ENCODE peak calls at places on chromosomes 6 and 20, in seven cellular contexts. D is cardiac fibroblast, C is tibial artery, Y is Calu3, J is RWPE1, V is endothelial cell, P is HFFc6. L is an unnamed sample.
A peak's percentile ranks its signal among the peaks of the same experiment; 100 is the strongest.

GRCh38 chr6:142950291-142950690 is 5.3 kb upstream of the HIVEP2 start:
- DNase-seq in D (no peak), P (no peak), J (no peak), C (no peak), Y (no peak), V (no peak), L (no peak)

GRCh38 chr20:48047453-48047852 is 262.2 kb upstream of the SULF2 start:
- DNase-seq in C (no peak), V (no peak), J (no peak), P (no peak), Y (no peak), D (no peak), L (no peak)

GRCh38 chr6:125714431-125715090 is 34.9 kb upstream of the HEY2 start:
- DNase-seq in V (no peak), C (no peak), J (no peak), D (no peak), Y (no peak), P (no peak), L (no peak)

GRCh38 chr6:155228549-155229166 is 35.2 kb upstream of the CLDN20 start:
- DNase-seq in C (no peak), Y (no peak), V (no peak), D (peak; percentile 20), P (peak; percentile 26), J (no peak), L (no peak)

GRCh38 chr6:150336299-150336698 is 32.5 kb upstream of the IYD start:
- DNase-seq in J (peak; percentile 80), P (peak; percentile 4), D (peak; percentile 2), C (no peak), V (no peak), Y (peak; percentile 14), L (peak; percentile 23)

GRCh38 chr20:49501917-49502316 is 19.4 kb upstream of the KCNB1 start:
- DNase-seq in V (no peak), C (no peak), D (peak; percentile 50), Y (no peak), J (peak; percentile 64), P (no peak), L (peak; percentile 85)

GRCh38 chr20:8678098-8678776 is 390.6 kb upstream of the PLCB4 start:
- DNase-seq in V (no peak), Y (no peak), P (peak; percentile 26), C (no peak), D (peak; percentile 13), J (no peak), L (no peak)

GRCh38 chr20:41697861-41698559 is 79.8 kb upstream of the CHD6 start:
- DNase-seq in C (no peak), D (peak; percentile 53), Y (peak; percentile 51), P (peak; percentile 36), V (peak; percentile 13), J (peak; percentile 51), L (no peak)

GRCh38 chr6:106924699-106925523 is 49.6 kb downstream of the CD24 start:
- DNase-seq in C (no peak), D (no peak), V (no peak), P (no peak), Y (peak; percentile 84), J (no peak), L (no peak)

GRCh38 chr20:35311409-35311808 is 19.2 kb upstream of the FAM83C start:
- DNase-seq in J (no peak), C (no peak), V (no peak), P (peak; percentile 15), D (peak; percentile 73), Y (peak; percentile 81), L (peak; percentile 81)

GRCh38 chr6:20400476-20401402 is 940 bp upstream of the E2F3 start:
- DNase-seq in V (peak; percentile 21), P (peak; percentile 4), C (no peak), J (peak; percentile 73), D (peak; percentile 37), Y (peak; percentile 47), L (peak; percentile 84)

GRCh38 chr6:85436408-85436807 is 13.5 kb upstream of the NT5E start:
- DNase-seq in Y (no peak), J (no peak), V (no peak), P (no peak), D (no peak), C (no peak), L (no peak)

GRCh38 chr20:43658068-43658722 is 8.7 kb upstream of the MYBL2 start:
- DNase-seq in C (peak; percentile 35), Y (peak; percentile 46), D (peak; percentile 6), V (no peak), J (peak; percentile 49), P (peak; percentile 77), L (no peak)

GRCh38 chr6:55825402-55826051 is 49.9 kb downstream of the BMP5 start:
- DNase-seq in J (peak; percentile 44), P (peak; percentile 28), C (no peak), Y (peak; percentile 23), V (no peak), D (peak; percentile 83), L (no peak)

GRCh38 chr20:34562643-34563042 is 4.1 kb downstream of the MAP1LC3A start:
- DNase-seq in V (peak; percentile 71), D (peak; percentile 34), P (no peak), C (no peak), J (no peak), Y (peak; percentile 41), L (no peak)

GRCh38 chr20:7516631-7517051 is 423.6 kb downstream of the HAO1 start:
- DNase-seq in D (no peak), C (no peak), V (no peak), Y (no peak), J (no peak), P (no peak), L (no peak)

GRCh38 chr6:706819-707381 is 14.0 kb upstream of the EXOC2 start:
- DNase-seq in Y (no peak), C (no peak), V (no peak), D (no peak), J (no peak), P (no peak), L (no peak)

DNA sequence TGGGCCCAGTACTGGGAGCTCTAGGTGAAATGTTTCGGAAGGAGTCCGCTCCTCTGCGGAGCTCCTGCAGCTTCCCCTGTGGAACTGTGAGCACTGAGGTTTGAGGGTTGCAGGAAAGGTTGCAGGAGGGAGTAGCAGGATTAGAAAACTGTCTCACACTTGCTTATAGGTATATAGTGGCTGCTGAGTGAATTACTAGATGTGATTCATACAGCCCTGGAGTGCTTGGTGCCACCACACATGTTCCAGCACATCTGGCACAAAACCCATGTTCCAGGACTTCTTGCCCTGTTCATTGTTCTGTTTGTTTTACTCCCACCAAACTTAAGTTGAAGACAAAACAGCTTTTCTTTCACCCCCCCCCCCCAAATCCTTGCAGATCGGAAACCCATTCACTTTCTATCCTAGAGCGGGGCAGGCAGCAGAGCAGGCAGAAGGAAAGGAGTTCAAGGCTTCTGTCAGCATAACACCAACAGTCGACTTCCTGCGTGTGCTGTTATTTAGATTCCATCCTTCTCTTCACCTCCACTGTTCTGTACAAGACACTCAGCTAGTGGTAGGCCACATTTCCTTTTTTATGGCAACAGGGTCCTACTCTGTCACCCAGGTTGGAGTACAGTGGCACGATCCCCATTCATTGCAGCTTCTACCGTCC is 669 bp upstream of the PEX6 start:
- DNase-seq in V (no peak), J (peak; percentile 74), D (peak; percentile 56), Y (no peak), P (peak; percentile 48), C (no peak), L (no peak)
- TF ChIP-seq CTCF in V (no peak), J (no peak), D (no peak), Y (no peak), P (no peak), C (no peak), L (no peak)

GRCh38 chr6:127641905-127642304 is 64.9 kb downstream of the C6orf58 start:
- DNase-seq in J (peak; percentile 45), C (no peak), D (peak; percentile 62), Y (peak; percentile 34), P (peak; percentile 8), V (peak; percentile 38), L (peak; percentile 24)
- TF ChIP-seq CTCF in J (peak; percentile 72), C (peak; percentile 32), D (peak; percentile 83), Y (peak; percentile 78), P (peak; percentile 78), V (peak; percentile 61), L (peak; percentile 76)

GRCh38 chr6:122775975-122776374 is 3.5 kb upstream of the FABP7 start:
- DNase-seq in C (no peak), P (no peak), J (no peak), Y (no peak), V (no peak), D (no peak), L (no peak)

GRCh38 chr6:122766256-122766655 is 13.3 kb upstream of the FABP7 start:
- DNase-seq in J (no peak), V (no peak), P (no peak), Y (no peak), C (no peak), D (no peak), L (no peak)

GRCh38 chr6:122772724-122773123 is 6.8 kb upstream of the FABP7 start:
- DNase-seq in P (no peak), C (no peak), Y (no peak), V (no peak), D (no peak), J (peak; percentile 5), L (no peak)

DNA sequence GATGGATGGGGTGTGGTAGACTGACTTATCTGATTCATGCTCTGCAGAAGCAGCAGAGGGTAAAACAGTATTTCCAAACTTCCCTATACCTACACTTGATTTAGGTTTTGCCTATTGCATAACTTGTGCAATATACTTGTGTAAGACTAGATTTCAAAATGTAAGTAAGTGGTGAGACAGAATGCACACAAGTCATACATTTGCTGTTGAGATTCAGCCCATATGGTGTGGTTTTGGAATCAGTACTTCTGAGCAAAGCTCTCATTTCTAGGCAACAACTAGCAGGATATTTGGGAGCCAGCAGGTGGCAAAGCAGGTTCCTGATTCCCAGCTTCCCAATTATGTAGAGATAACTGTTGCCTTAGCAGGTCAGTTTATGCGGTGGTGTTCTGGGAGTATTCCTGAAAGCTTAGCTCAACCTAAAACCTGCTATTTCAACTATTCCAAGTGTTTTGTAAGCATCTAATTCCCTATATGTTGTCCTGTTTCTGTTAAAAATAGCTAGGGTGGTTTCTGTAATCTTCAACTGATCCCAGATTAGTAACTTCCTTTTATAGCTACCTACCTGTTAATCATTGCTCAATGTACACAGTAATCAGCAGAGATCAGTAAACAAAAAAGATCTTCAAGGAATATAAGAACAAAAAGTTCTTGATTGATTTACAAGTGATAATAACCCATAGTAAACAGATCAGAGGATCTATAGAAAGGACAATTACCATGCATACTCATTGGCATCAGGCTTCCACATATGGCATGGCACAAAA is 8.5 kb upstream of the FABP7 start:
- DNase-seq in D (no peak), Y (no peak), P (no peak), V (no peak), J (no peak), C (no peak), L (no peak)
- TF ChIP-seq CTCF in D (no peak), Y (no peak), P (no peak), V (no peak), J (no peak), C (no peak), L (no peak)

GRCh38 chr6:158382491-158382890 is 70.2 kb downstream of the TULP4 start:
- DNase-seq in C (no peak), P (no peak), Y (no peak), V (no peak), J (no peak), D (no peak), L (no peak)
- TF ChIP-seq CTCF in C (no peak), P (no peak), Y (no peak), V (no peak), J (no peak), D (no peak), L (no peak)

L was measured in HCT116.